ENCODE peak calls at places on chromosomes 16 and 17, in seven cellular contexts. One of them, this sample, is unnamed.

GRCh38 chr17:40190197-40191021 is 13.1 kb downstream of the RAPGEFL1 start:
- DNase-seq in putamen: no peak
- DNase-seq in right atrium auricular region: no peak
- DNase-seq in stimulated activated CD4-positive, alpha-beta T cell treated with anti-CD3 and anti-CD28 coated beads, Interleukin-2, amount 100 ng/mL, for 48 hours: peak; percentile 23
- DNase-seq in SJCRH30: no peak
- DNase-seq in activated naive CD4-positive, alpha-beta T cell: peak; percentile 41
- DNase-seq in cardiac muscle cell: no peak
- DNase-seq in this sample: peak; percentile 46

GRCh38 chr16:88569614-88569984 is 604 bp upstream of the ZC3H18 start:
- DNase-seq in putamen: no peak
- DNase-seq in right atrium auricular region: no peak
- DNase-seq in stimulated activated CD4-positive, alpha-beta T cell treated with anti-CD3 and anti-CD28 coated beads, Interleukin-2, amount 100 ng/mL, for 48 hours: no peak
- DNase-seq in SJCRH30: no peak
- DNase-seq in activated naive CD4-positive, alpha-beta T cell: no peak
- DNase-seq in cardiac muscle cell: peak; percentile 7
- DNase-seq in this sample: no peak

GRCh38 chr17:21275047-21275578 is 9.4 kb upstream of the MAP2K3 start:
- DNase-seq in putamen: no peak
- DNase-seq in right atrium auricular region: no peak
- DNase-seq in stimulated activated CD4-positive, alpha-beta T cell treated with anti-CD3 and anti-CD28 coated beads, Interleukin-2, amount 100 ng/mL, for 48 hours: no peak
- DNase-seq in SJCRH30: peak; percentile 99
- DNase-seq in activated naive CD4-positive, alpha-beta T cell: peak; percentile 33
- DNase-seq in cardiac muscle cell: no peak
- DNase-seq in this sample: no peak

GRCh38 chr16:19708498-19709205 is 9.4 kb downstream of the KNOP1 start:
- DNase-seq in putamen: no peak
- DNase-seq in right atrium auricular region: no peak
- DNase-seq in stimulated activated CD4-positive, alpha-beta T cell treated with anti-CD3 and anti-CD28 coated beads, Interleukin-2, amount 100 ng/mL, for 48 hours: no peak
- DNase-seq in SJCRH30: no peak
- DNase-seq in activated naive CD4-positive, alpha-beta T cell: no peak
- DNase-seq in cardiac muscle cell: no peak
- DNase-seq in this sample: no peak

GRCh38 chr17:82330322-82331239 is 3.0 kb downstream of the SECTM1 start:
- DNase-seq in putamen: no peak
- DNase-seq in right atrium auricular region: no peak
- DNase-seq in stimulated activated CD4-positive, alpha-beta T cell treated with anti-CD3 and anti-CD28 coated beads, Interleukin-2, amount 100 ng/mL, for 48 hours: no peak
- DNase-seq in SJCRH30: peak; percentile 100
- DNase-seq in activated naive CD4-positive, alpha-beta T cell: no peak
- DNase-seq in cardiac muscle cell: peak; percentile 75
- DNase-seq in this sample: peak; percentile 48

GRCh38 chr16:14958970-14959369 is 15.9 kb upstream of the PDXDC1 start:
- DNase-seq in putamen: no peak
- DNase-seq in right atrium auricular region: no peak
- DNase-seq in stimulated activated CD4-positive, alpha-beta T cell treated with anti-CD3 and anti-CD28 coated beads, Interleukin-2, amount 100 ng/mL, for 48 hours: no peak
- DNase-seq in SJCRH30: no peak
- DNase-seq in activated naive CD4-positive, alpha-beta T cell: no peak
- DNase-seq in cardiac muscle cell: no peak
- DNase-seq in this sample: peak; percentile 19

GRCh38 chr16:58850019-58850626 is 116.0 kb upstream of the GOT2 start:
- DNase-seq in putamen: no peak
- DNase-seq in right atrium auricular region: no peak
- DNase-seq in stimulated activated CD4-positive, alpha-beta T cell treated with anti-CD3 and anti-CD28 coated beads, Interleukin-2, amount 100 ng/mL, for 48 hours: no peak
- DNase-seq in SJCRH30: no peak
- DNase-seq in activated naive CD4-positive, alpha-beta T cell: no peak
- DNase-seq in cardiac muscle cell: no peak
- DNase-seq in this sample: peak; percentile 56

GRCh38 chr17:8288336-8289102 is at the start of gene RANGRF:
- DNase-seq in putamen: peak; percentile 91
- DNase-seq in right atrium auricular region: peak; percentile 91
- DNase-seq in stimulated activated CD4-positive, alpha-beta T cell treated with anti-CD3 and anti-CD28 coated beads, Interleukin-2, amount 100 ng/mL, for 48 hours: peak; percentile 79
- DNase-seq in SJCRH30: peak; percentile 86
- DNase-seq in activated naive CD4-positive, alpha-beta T cell: peak; percentile 77
- DNase-seq in cardiac muscle cell: peak; percentile 89
- DNase-seq in this sample: peak; percentile 87

GRCh38 chr17:83142619-83143018 is 63.2 kb downstream of the METRNL start:
- DNase-seq in putamen: no peak
- DNase-seq in right atrium auricular region: no peak
- DNase-seq in stimulated activated CD4-positive, alpha-beta T cell treated with anti-CD3 and anti-CD28 coated beads, Interleukin-2, amount 100 ng/mL, for 48 hours: no peak
- DNase-seq in SJCRH30: no peak
- DNase-seq in activated naive CD4-positive, alpha-beta T cell: no peak
- DNase-seq in cardiac muscle cell: no peak
- DNase-seq in this sample: no peak

GRCh38 chr17:19248923-19249574 is 11.9 kb downstream of the EPN2 start:
- DNase-seq in putamen: no peak
- DNase-seq in right atrium auricular region: peak; percentile 75
- DNase-seq in stimulated activated CD4-positive, alpha-beta T cell treated with anti-CD3 and anti-CD28 coated beads, Interleukin-2, amount 100 ng/mL, for 48 hours: no peak
- DNase-seq in SJCRH30: peak; percentile 75
- DNase-seq in activated naive CD4-positive, alpha-beta T cell: no peak
- DNase-seq in cardiac muscle cell: peak; percentile 78
- DNase-seq in this sample: peak; percentile 42

GRCh38 chr17:36932383-36933173 is 4.7 kb upstream of the LHX1 start:
- DNase-seq in putamen: no peak
- DNase-seq in right atrium auricular region: no peak
- DNase-seq in stimulated activated CD4-positive, alpha-beta T cell treated with anti-CD3 and anti-CD28 coated beads, Interleukin-2, amount 100 ng/mL, for 48 hours: no peak
- DNase-seq in SJCRH30: no peak
- DNase-seq in activated naive CD4-positive, alpha-beta T cell: no peak
- DNase-seq in cardiac muscle cell: no peak
- DNase-seq in this sample: no peak

GRCh38 chr17:50423553-50424159 is 2.4 kb upstream of the ACSF2 start:
- DNase-seq in putamen: no peak
- DNase-seq in right atrium auricular region: peak; percentile 75
- DNase-seq in stimulated activated CD4-positive, alpha-beta T cell treated with anti-CD3 and anti-CD28 coated beads, Interleukin-2, amount 100 ng/mL, for 48 hours: no peak
- DNase-seq in SJCRH30: peak; percentile 20
- DNase-seq in activated naive CD4-positive, alpha-beta T cell: no peak
- DNase-seq in cardiac muscle cell: peak; percentile 94
- DNase-seq in this sample: peak; percentile 37

GRCh38 chr17:78745407-78746088 is 36.5 kb downstream of the CYTH1 start:
- DNase-seq in putamen: no peak
- DNase-seq in right atrium auricular region: no peak
- DNase-seq in stimulated activated CD4-positive, alpha-beta T cell treated with anti-CD3 and anti-CD28 coated beads, Interleukin-2, amount 100 ng/mL, for 48 hours: peak; percentile 42
- DNase-seq in SJCRH30: peak; percentile 65
- DNase-seq in activated naive CD4-positive, alpha-beta T cell: no peak
- DNase-seq in cardiac muscle cell: peak; percentile 63
- DNase-seq in this sample: peak; percentile 70

GRCh38 chr16:65745201-65745600 is 621.3 kb upstream of the CDH5 start:
- DNase-seq in putamen: no peak
- DNase-seq in right atrium auricular region: no peak
- DNase-seq in stimulated activated CD4-positive, alpha-beta T cell treated with anti-CD3 and anti-CD28 coated beads, Interleukin-2, amount 100 ng/mL, for 48 hours: no peak
- DNase-seq in SJCRH30: peak; percentile 85
- DNase-seq in activated naive CD4-positive, alpha-beta T cell: no peak
- DNase-seq in cardiac muscle cell: peak; percentile 20
- DNase-seq in this sample: no peak

GRCh38 chr17:81004336-81005015 is 12.8 kb downstream of the CHMP6 start:
- DNase-seq in putamen: no peak
- DNase-seq in right atrium auricular region: no peak
- DNase-seq in stimulated activated CD4-positive, alpha-beta T cell treated with anti-CD3 and anti-CD28 coated beads, Interleukin-2, amount 100 ng/mL, for 48 hours: no peak
- DNase-seq in SJCRH30: no peak
- DNase-seq in activated naive CD4-positive, alpha-beta T cell: no peak
- DNase-seq in cardiac muscle cell: no peak
- DNase-seq in this sample: no peak

GRCh38 chr17:6027342-6028024 is 42.7 kb upstream of the WSCD1 start:
- DNase-seq in putamen: no peak
- DNase-seq in right atrium auricular region: no peak
- DNase-seq in stimulated activated CD4-positive, alpha-beta T cell treated with anti-CD3 and anti-CD28 coated beads, Interleukin-2, amount 100 ng/mL, for 48 hours: no peak
- DNase-seq in SJCRH30: peak; percentile 56
- DNase-seq in activated naive CD4-positive, alpha-beta T cell: no peak
- DNase-seq in cardiac muscle cell: no peak
- DNase-seq in this sample: no peak

GRCh38 chr17:6913608-6914443 is 82.0 kb upstream of the ALOX12 start:
- DNase-seq in putamen: peak; percentile 34
- DNase-seq in right atrium auricular region: peak; percentile 78
- DNase-seq in stimulated activated CD4-positive, alpha-beta T cell treated with anti-CD3 and anti-CD28 coated beads, Interleukin-2, amount 100 ng/mL, for 48 hours: peak; percentile 71
- DNase-seq in SJCRH30: peak; percentile 76
- DNase-seq in activated naive CD4-positive, alpha-beta T cell: peak; percentile 76
- DNase-seq in cardiac muscle cell: peak; percentile 72
- DNase-seq in this sample: peak; percentile 81

GRCh38 chr16:76535-77272 is 1.3 kb upstream of the MPG start:
- DNase-seq in putamen: no peak
- DNase-seq in right atrium auricular region: peak; percentile 94
- DNase-seq in stimulated activated CD4-positive, alpha-beta T cell treated with anti-CD3 and anti-CD28 coated beads, Interleukin-2, amount 100 ng/mL, for 48 hours: no peak
- DNase-seq in SJCRH30: peak; percentile 83
- DNase-seq in activated naive CD4-positive, alpha-beta T cell: no peak
- DNase-seq in cardiac muscle cell: peak; percentile 79
- DNase-seq in this sample: peak; percentile 52

GRCh38 chr17:45640141-45640850 is 143.8 kb upstream of the CRHR1 start:
- DNase-seq in putamen: peak; percentile 67
- DNase-seq in right atrium auricular region: peak; percentile 65
- DNase-seq in stimulated activated CD4-positive, alpha-beta T cell treated with anti-CD3 and anti-CD28 coated beads, Interleukin-2, amount 100 ng/mL, for 48 hours: peak; percentile 68
- DNase-seq in SJCRH30: peak; percentile 91
- DNase-seq in activated naive CD4-positive, alpha-beta T cell: no peak
- DNase-seq in cardiac muscle cell: peak; percentile 86
- DNase-seq in this sample: no peak

GRCh38 chr17:7017827-7018200 is 5.0 kb upstream of the BCL6B start:
- DNase-seq in putamen: no peak
- DNase-seq in right atrium auricular region: no peak
- DNase-seq in stimulated activated CD4-positive, alpha-beta T cell treated with anti-CD3 and anti-CD28 coated beads, Interleukin-2, amount 100 ng/mL, for 48 hours: no peak
- DNase-seq in SJCRH30: no peak
- DNase-seq in activated naive CD4-positive, alpha-beta T cell: no peak
- DNase-seq in cardiac muscle cell: no peak
- DNase-seq in this sample: no peak

GRCh38 chr17:17527534-17527933 is 31.3 kb upstream of the RASD1 start:
- DNase-seq in putamen: no peak
- DNase-seq in right atrium auricular region: no peak
- DNase-seq in stimulated activated CD4-positive, alpha-beta T cell treated with anti-CD3 and anti-CD28 coated beads, Interleukin-2, amount 100 ng/mL, for 48 hours: no peak
- DNase-seq in SJCRH30: no peak
- DNase-seq in activated naive CD4-positive, alpha-beta T cell: no peak
- DNase-seq in cardiac muscle cell: no peak
- DNase-seq in this sample: no peak

GRCh38 chr17:82930043-82930923 is 90.5 kb upstream of the ZNF750 start:
- DNase-seq in putamen: no peak
- DNase-seq in right atrium auricular region: no peak
- DNase-seq in stimulated activated CD4-positive, alpha-beta T cell treated with anti-CD3 and anti-CD28 coated beads, Interleukin-2, amount 100 ng/mL, for 48 hours: no peak
- DNase-seq in SJCRH30: no peak
- DNase-seq in activated naive CD4-positive, alpha-beta T cell: no peak
- DNase-seq in cardiac muscle cell: no peak
- DNase-seq in this sample: no peak

GRCh38 chr17:82328141-82328993 is 5.2 kb downstream of the SECTM1 start:
- DNase-seq in putamen: no peak
- DNase-seq in right atrium auricular region: no peak
- DNase-seq in stimulated activated CD4-positive, alpha-beta T cell treated with anti-CD3 and anti-CD28 coated beads, Interleukin-2, amount 100 ng/mL, for 48 hours: no peak
- DNase-seq in SJCRH30: no peak
- DNase-seq in activated naive CD4-positive, alpha-beta T cell: no peak
- DNase-seq in cardiac muscle cell: no peak
- DNase-seq in this sample: no peak

GRCh38 chr17:32936157-32936893 is 8.4 kb downstream of the TMEM98 start:
- DNase-seq in putamen: no peak
- DNase-seq in right atrium auricular region: no peak
- DNase-seq in stimulated activated CD4-positive, alpha-beta T cell treated with anti-CD3 and anti-CD28 coated beads, Interleukin-2, amount 100 ng/mL, for 48 hours: no peak
- DNase-seq in SJCRH30: no peak
- DNase-seq in activated naive CD4-positive, alpha-beta T cell: no peak
- DNase-seq in cardiac muscle cell: no peak
- DNase-seq in this sample: no peak

GRCh38 chr17:561118-561517 is 153.5 kb downstream of the VPS53 start:
- DNase-seq in putamen: peak; percentile 71
- DNase-seq in right atrium auricular region: no peak
- DNase-seq in stimulated activated CD4-positive, alpha-beta T cell treated with anti-CD3 and anti-CD28 coated beads, Interleukin-2, amount 100 ng/mL, for 48 hours: peak; percentile 12
- DNase-seq in SJCRH30: no peak
- DNase-seq in activated naive CD4-positive, alpha-beta T cell: no peak
- DNase-seq in cardiac muscle cell: peak; percentile 35
- DNase-seq in this sample: no peak

GRCh38 chr16:66878067-66878466 is 2.2 kb upstream of the PDP2 start:
- DNase-seq in putamen: no peak
- DNase-seq in right atrium auricular region: no peak
- DNase-seq in stimulated activated CD4-positive, alpha-beta T cell treated with anti-CD3 and anti-CD28 coated beads, Interleukin-2, amount 100 ng/mL, for 48 hours: peak; percentile 65
- DNase-seq in SJCRH30: peak; percentile 52
- DNase-seq in activated naive CD4-positive, alpha-beta T cell: no peak
- DNase-seq in cardiac muscle cell: no peak
- DNase-seq in this sample: no peak

GRCh38 chr17:41331606-41332005 is 16.1 kb upstream of the KRTAP17-1 start:
- DNase-seq in putamen: no peak
- DNase-seq in right atrium auricular region: no peak
- DNase-seq in stimulated activated CD4-positive, alpha-beta T cell treated with anti-CD3 and anti-CD28 coated beads, Interleukin-2, amount 100 ng/mL, for 48 hours: no peak
- DNase-seq in SJCRH30: no peak
- DNase-seq in activated naive CD4-positive, alpha-beta T cell: no peak
- DNase-seq in cardiac muscle cell: no peak
- DNase-seq in this sample: no peak

GRCh38 chr17:76682306-76682705 is 28.5 kb downstream of the MXRA7 start:
- DNase-seq in putamen: no peak
- DNase-seq in right atrium auricular region: no peak
- DNase-seq in stimulated activated CD4-positive, alpha-beta T cell treated with anti-CD3 and anti-CD28 coated beads, Interleukin-2, amount 100 ng/mL, for 48 hours: no peak
- DNase-seq in SJCRH30: no peak
- DNase-seq in activated naive CD4-positive, alpha-beta T cell: no peak
- DNase-seq in cardiac muscle cell: peak; percentile 94
- DNase-seq in this sample: peak; percentile 71

GRCh38 chr17:55446581-55447205 is 25.1 kb upstream of the MMD start:
- DNase-seq in putamen: no peak
- DNase-seq in right atrium auricular region: no peak
- DNase-seq in stimulated activated CD4-positive, alpha-beta T cell treated with anti-CD3 and anti-CD28 coated beads, Interleukin-2, amount 100 ng/mL, for 48 hours: no peak
- DNase-seq in SJCRH30: no peak
- DNase-seq in activated naive CD4-positive, alpha-beta T cell: no peak
- DNase-seq in cardiac muscle cell: no peak
- DNase-seq in this sample: no peak

GRCh38 chr17:79287743-79288142 is 213.1 kb downstream of the ENGASE start:
- DNase-seq in putamen: no peak
- DNase-seq in right atrium auricular region: no peak
- DNase-seq in stimulated activated CD4-positive, alpha-beta T cell treated with anti-CD3 and anti-CD28 coated beads, Interleukin-2, amount 100 ng/mL, for 48 hours: no peak
- DNase-seq in SJCRH30: no peak
- DNase-seq in activated naive CD4-positive, alpha-beta T cell: no peak
- DNase-seq in cardiac muscle cell: no peak
- DNase-seq in this sample: no peak

GRCh38 chr16:83117810-83118209 is 491.0 kb downstream of the CDH13 start:
- DNase-seq in putamen: no peak
- DNase-seq in right atrium auricular region: no peak
- DNase-seq in stimulated activated CD4-positive, alpha-beta T cell treated with anti-CD3 and anti-CD28 coated beads, Interleukin-2, amount 100 ng/mL, for 48 hours: no peak
- DNase-seq in SJCRH30: no peak
- DNase-seq in activated naive CD4-positive, alpha-beta T cell: no peak
- DNase-seq in cardiac muscle cell: no peak
- DNase-seq in this sample: no peak

GRCh38 chr17:61402978-61403845 is 3.6 kb downstream of the TBX2 start:
- DNase-seq in putamen: no peak
- DNase-seq in right atrium auricular region: no peak
- DNase-seq in stimulated activated CD4-positive, alpha-beta T cell treated with anti-CD3 and anti-CD28 coated beads, Interleukin-2, amount 100 ng/mL, for 48 hours: no peak
- DNase-seq in SJCRH30: peak; percentile 90
- DNase-seq in activated naive CD4-positive, alpha-beta T cell: peak; percentile 13
- DNase-seq in cardiac muscle cell: no peak
- DNase-seq in this sample: no peak

GRCh38 chr16:89198417-89199240 is 1.7 kb downstream of the SLC22A31 start:
- DNase-seq in putamen: no peak
- DNase-seq in right atrium auricular region: no peak
- DNase-seq in stimulated activated CD4-positive, alpha-beta T cell treated with anti-CD3 and anti-CD28 coated beads, Interleukin-2, amount 100 ng/mL, for 48 hours: no peak
- DNase-seq in SJCRH30: peak; percentile 48
- DNase-seq in activated naive CD4-positive, alpha-beta T cell: no peak
- DNase-seq in cardiac muscle cell: no peak
- DNase-seq in this sample: no peak

GRCh38 chr16:9003322-9003721 is 39.6 kb upstream of the USP7 start:
- DNase-seq in putamen: no peak
- DNase-seq in right atrium auricular region: no peak
- DNase-seq in stimulated activated CD4-positive, alpha-beta T cell treated with anti-CD3 and anti-CD28 coated beads, Interleukin-2, amount 100 ng/mL, for 48 hours: no peak
- DNase-seq in SJCRH30: no peak
- DNase-seq in activated naive CD4-positive, alpha-beta T cell: no peak
- DNase-seq in cardiac muscle cell: no peak
- DNase-seq in this sample: no peak

GRCh38 chr17:66661411-66661843 is 173.5 kb upstream of the CACNG5 start:
- DNase-seq in putamen: no peak
- DNase-seq in right atrium auricular region: no peak
- DNase-seq in stimulated activated CD4-positive, alpha-beta T cell treated with anti-CD3 and anti-CD28 coated beads, Interleukin-2, amount 100 ng/mL, for 48 hours: no peak
- DNase-seq in SJCRH30: no peak
- DNase-seq in activated naive CD4-positive, alpha-beta T cell: no peak
- DNase-seq in cardiac muscle cell: peak; percentile 26
- DNase-seq in this sample: no peak

GRCh38 chr16:68230176-68230571 is 5.8 kb downstream of the ESRP2 start:
- DNase-seq in putamen: no peak
- DNase-seq in right atrium auricular region: no peak
- DNase-seq in stimulated activated CD4-positive, alpha-beta T cell treated with anti-CD3 and anti-CD28 coated beads, Interleukin-2, amount 100 ng/mL, for 48 hours: no peak
- DNase-seq in SJCRH30: no peak
- DNase-seq in activated naive CD4-positive, alpha-beta T cell: no peak
- DNase-seq in cardiac muscle cell: no peak
- DNase-seq in this sample: no peak

GRCh38 chr17:15513859-15514446 is 46.5 kb upstream of the CDRT4 start:
- DNase-seq in putamen: no peak
- DNase-seq in right atrium auricular region: no peak
- DNase-seq in stimulated activated CD4-positive, alpha-beta T cell treated with anti-CD3 and anti-CD28 coated beads, Interleukin-2, amount 100 ng/mL, for 48 hours: no peak
- DNase-seq in SJCRH30: peak; percentile 2
- DNase-seq in activated naive CD4-positive, alpha-beta T cell: no peak
- DNase-seq in cardiac muscle cell: peak; percentile 60
- DNase-seq in this sample: no peak